ENCODE peak calls at places on chromosomes 1 and 21, in seven cellular contexts. H, F, A, W, V, R and N are unnamed samples.

GRCh38 chr1:208051651-208052050 is 140.7 kb upstream of the CD34 start:
- DNase-seq in F (no peak), W (no peak), R (no peak), H (no peak), A (no peak), V (no peak), N (no peak)

GRCh38 chr1:235169986-235170385 is 8.9 kb upstream of the RBM34 start:
- DNase-seq in H (no peak), W (no peak), F (no peak), V (no peak), R (no peak), A (no peak), N (no peak)

GRCh38 chr1:112727716-112728115 is 12.6 kb upstream of the PPM1J start:
- DNase-seq in W (no peak), V (no peak), R (no peak), F (no peak), A (peak), H (no peak), N (no peak)

GRCh38 chr1:16146888-16147614 is 8.8 kb downstream of the EPHA2 start:
- DNase-seq in F (no peak), A (peak), R (no peak), H (peak), W (peak), V (no peak), N (no peak)

GRCh38 chr1:226624526-226624925 is 76.0 kb downstream of the STUM start:
- DNase-seq in F (no peak), A (peak), R (no peak), H (peak), V (no peak), W (peak), N (peak)

GRCh38 chr1:218281285-218281684 is 3.8 kb upstream of the RRP15 start:
- DNase-seq in R (no peak), H (no peak), F (peak), W (no peak), A (no peak), V (no peak), N (no peak)

GRCh38 chr1:68384321-68384813 is 65.4 kb downstream of the RPE65 start:
- DNase-seq in R (no peak), F (no peak), H (peak), W (peak), V (peak), A (peak), N (peak)

GRCh38 chr1:21323091-21323490 is 32.8 kb upstream of the ECE1 start:
- DNase-seq in V (no peak), W (peak), H (peak), A (no peak), F (no peak), R (no peak), N (no peak)

GRCh38 chr1:162565460-162565859 is 3.9 kb downstream of the UAP1 start:
- DNase-seq in R (no peak), W (no peak), A (no peak), H (no peak), F (no peak), V (no peak), N (no peak)

GRCh38 chr21:22670148-22670547 is 1671.9 kb downstream of the NCAM2 start:
- DNase-seq in A (no peak), W (no peak), F (no peak), H (no peak), R (no peak), V (no peak), N (no peak)

GRCh38 chr1:230291731-230292620 is 134.2 kb downstream of the PGBD5 start:
- DNase-seq in W (no peak), R (no peak), A (no peak), H (no peak), V (no peak), F (no peak), N (no peak)

GRCh38 chr1:198741744-198742143 is 102.9 kb downstream of the PTPRC start:
- DNase-seq in H (peak), W (peak), R (peak), F (no peak), V (no peak), A (peak), N (no peak)

GRCh38 chr1:168719306-168720111 is 9.5 kb downstream of the DPT start:
- DNase-seq in V (peak), W (no peak), A (no peak), H (peak), F (peak), R (no peak), N (peak)

GRCh38 chr21:44736291-44737004 is 25.1 kb upstream of the TSPEAR start:
- DNase-seq in H (no peak), A (no peak), R (peak), W (no peak), V (no peak), F (no peak), N (no peak)

GRCh38 chr21:42388740-42389448 is 7.0 kb downstream of the TMPRSS3 start:
- DNase-seq in R (no peak), H (no peak), V (no peak), W (no peak), F (peak), A (no peak), N (no peak)

GRCh38 chr1:234613128-234613875 is 3.3 kb upstream of the IRF2BP2 start:
- DNase-seq in V (no peak), H (peak), W (peak), R (no peak), A (peak), F (no peak), N (peak)

GRCh38 chr1:67834246-67834877 is 1.1 kb upstream of the GNG12 start:
- DNase-seq in A (no peak), W (no peak), F (no peak), V (no peak), R (no peak), H (peak), N (peak)

GRCh38 chr1:10495942-10496341 is 21.2 kb downstream of the PEX14 start:
- DNase-seq in R (no peak), H (no peak), A (no peak), V (no peak), F (no peak), W (no peak), N (peak)

GRCh38 chr1:9590201-9590600 is 1.5 kb downstream of the TMEM201 start:
- DNase-seq in A (no peak), H (no peak), F (no peak), W (no peak), V (no peak), R (no peak), N (no peak)

GRCh38 chr1:211741116-211741515 is 65.7 kb upstream of the NEK2 start:
- DNase-seq in A (no peak), W (no peak), F (no peak), V (no peak), H (no peak), R (no peak), N (no peak)

GRCh38 chr1:199405634-199406196 is 621.8 kb upstream of the NR5A2 start:
- DNase-seq in R (no peak), A (no peak), H (no peak), F (no peak), V (no peak), W (no peak), N (no peak)

GRCh38 chr1:52365746-52366516 is at the start of gene CC2D1B:
- DNase-seq in F (peak), A (peak), R (peak), H (peak), W (peak), V (peak), N (peak)

GRCh38 chr1:33181038-33181861 is 593 bp downstream of the TRIM62 start:
- DNase-seq in A (peak), V (no peak), H (peak), F (no peak), W (peak), R (peak), N (peak)

GRCh38 chr1:35718492-35719336 is at the start of gene C1orf216:
- DNase-seq in V (peak), F (peak), R (peak), H (peak), W (peak), A (peak), N (peak)

GRCh38 chr1:3772715-3773571 is at the start of gene SMIM1:
- DNase-seq in R (no peak), H (no peak), W (no peak), A (no peak), F (no peak), V (no peak), N (no peak)

GRCh38 chr1:8349961-8350360 is 32.0 kb downstream of the SLC45A1 start:
- DNase-seq in R (no peak), H (no peak), V (no peak), A (no peak), W (no peak), F (no peak), N (no peak)

GRCh38 chr1:151728151-151728711 is 6.9 kb downstream of the RIIAD1 start:
- DNase-seq in V (no peak), H (peak), A (peak), F (no peak), R (peak), W (peak), N (no peak)

GRCh38 chr1:25064465-25065238 is 134.6 kb upstream of the RUNX3 start:
- DNase-seq in W (no peak), H (no peak), V (no peak), A (no peak), R (no peak), F (no peak), N (no peak)

GRCh38 chr1:231507476-231508355 is 20.8 kb upstream of the TSNAX start:
- DNase-seq in H (no peak), R (no peak), W (no peak), F (no peak), V (no peak), A (no peak), N (peak)

GRCh38 chr21:37300114-37300746 is 33.1 kb upstream of the VPS26C start:
- DNase-seq in V (no peak), R (no peak), W (no peak), F (no peak), H (no peak), A (no peak), N (no peak)

GRCh38 chr1:7810395-7810794 is 26.3 kb downstream of the PER3 start:
- DNase-seq in R (no peak), F (no peak), W (peak), A (peak), H (peak), V (peak), N (peak)

GRCh38 chr1:208520700-208521099 is 276.5 kb upstream of the PLXNA2 start:
- DNase-seq in W (peak), H (no peak), A (no peak), F (no peak), V (no peak), R (no peak), N (no peak)

GRCh38 chr1:15224903-15225485 is 22.0 kb upstream of the FHAD1 start:
- DNase-seq in R (no peak), F (no peak), H (no peak), W (no peak), A (no peak), V (no peak), N (no peak)

GRCh38 chr1:12678350-12678749 is 34.5 kb downstream of the AADACL4 start:
- DNase-seq in R (no peak), F (no peak), V (no peak), A (no peak), H (no peak), W (no peak), N (no peak)

GRCh38 chr1:58968360-58968952 is 184.6 kb upstream of the JUN start:
- DNase-seq in V (no peak), W (peak), R (no peak), F (peak), A (peak), H (peak), N (no peak)

GRCh38 chr21:45551316-45551715 is 9.1 kb upstream of the SLC19A1 start:
- DNase-seq in R (no peak), V (peak), A (peak), W (peak), F (no peak), H (peak), N (peak)

GRCh38 chr1:17559618-17560419 is 20.3 kb downstream of the ARHGEF10L start:
- DNase-seq in H (no peak), F (no peak), R (no peak), W (no peak), V (no peak), A (no peak), N (peak)
- H3K9ac ChIP-seq in H (no peak), F (no peak), R (no peak), W (peak), V (peak), A (no peak), N (no peak)

DNA sequence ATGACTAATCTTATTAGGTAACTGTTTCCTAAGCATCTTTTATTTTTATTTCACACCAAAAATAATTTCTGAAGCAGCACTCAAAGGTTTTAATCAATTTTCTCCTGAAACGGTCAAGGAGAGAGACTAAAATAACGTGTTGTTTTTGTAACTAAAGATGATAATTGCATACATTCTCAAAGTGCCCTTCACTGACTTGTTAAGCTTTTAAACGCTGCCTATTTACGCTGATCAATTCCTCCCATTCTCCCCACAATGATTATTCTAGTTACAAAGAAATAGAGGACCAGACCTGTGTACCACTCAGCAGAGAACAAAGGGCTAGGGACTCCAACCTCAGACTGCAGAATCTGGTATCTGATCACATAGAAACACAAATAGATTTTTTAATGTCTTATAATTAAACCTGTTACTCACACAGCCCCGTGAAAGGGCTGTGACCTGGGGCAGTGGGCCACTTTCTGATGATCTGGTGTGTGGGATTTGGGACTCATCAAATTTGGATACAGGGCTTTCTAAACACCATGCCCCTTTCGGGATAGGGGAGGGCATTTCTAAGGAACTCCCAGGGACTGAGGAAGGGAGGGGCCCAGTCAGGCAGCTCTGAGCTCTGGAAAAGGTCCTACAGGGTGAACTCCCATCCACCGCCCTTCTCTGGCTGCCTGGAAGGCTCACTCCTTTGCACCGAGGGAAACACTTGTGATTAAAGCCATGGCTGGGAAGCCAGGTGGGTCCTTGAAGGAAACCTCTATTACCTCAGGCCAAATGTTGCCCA is 65.2 kb downstream of the BCAR3 start:
- DNase-seq in R (no peak), H (peak), W (no peak), F (no peak), V (no peak), A (no peak), N (no peak)
- H3K9ac ChIP-seq in R (no peak), H (no peak), W (peak), F (no peak), V (peak), A (no peak), N (peak)

DNA sequence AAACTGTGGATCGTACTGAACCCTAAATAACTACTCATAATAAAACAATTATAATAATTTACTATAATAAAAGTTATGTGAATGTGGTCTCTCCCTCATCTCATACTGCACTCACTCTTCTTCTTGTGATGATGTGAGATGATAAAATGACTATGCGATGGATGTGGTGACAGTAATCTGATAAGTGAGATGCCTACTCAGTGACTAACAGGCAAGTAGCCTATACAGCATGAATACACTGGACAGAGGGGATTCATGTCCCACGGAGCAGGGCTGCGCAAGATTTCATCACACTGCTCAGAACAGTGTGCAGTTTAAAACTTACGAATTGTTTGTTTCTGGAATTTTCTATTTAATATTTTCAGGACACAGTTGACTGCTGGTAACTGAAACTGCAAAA is 304.0 kb downstream of the DUSP10 start:
- DNase-seq in V (peak), R (no peak), W (peak), F (no peak), H (peak), A (peak), N (peak)
- H3K9ac ChIP-seq in V (no peak), R (no peak), W (no peak), F (no peak), H (no peak), A (no peak), N (no peak)

GRCh38 chr1:225412301-225412700 is 15.5 kb downstream of the LBR start:
- DNase-seq in A (no peak), F (no peak), R (no peak), W (no peak), H (no peak), V (no peak), N (no peak)

GRCh38 chr1:225415307-225415706 is 12.5 kb downstream of the LBR start:
- DNase-seq in W (no peak), H (no peak), R (no peak), A (no peak), V (no peak), F (no peak), N (no peak)

GRCh38 chr1:225412803-225413338 is 15.0 kb downstream of the LBR start:
- DNase-seq in H (no peak), A (no peak), R (no peak), V (no peak), F (no peak), W (no peak), N (no peak)

GRCh38 chr1:225415967-225416745 is 11.7 kb downstream of the LBR start:
- DNase-seq in A (no peak), F (no peak), R (no peak), H (no peak), W (no peak), V (no peak), N (no peak)

GRCh38 chr1:225413708-225414375 is 14.0 kb downstream of the LBR start:
- DNase-seq in V (no peak), H (no peak), R (no peak), F (no peak), W (no peak), A (no peak), N (no peak)
- H3K9ac ChIP-seq in V (no peak), H (no peak), R (no peak), F (no peak), W (no peak), A (no peak), N (no peak)